ENCODE peak calls at places on chromosome 13, in ten cellular contexts. C is CD8-positive, alpha-beta T cell; E is HL-60; F is breast epithelium; W is Peyer's patch; H is MM.1S; P is CD4-positive, CD25-positive, alpha-beta regulatory T cell; O is effector memory CD4-positive, alpha-beta T cell; B is tibial nerve; K is aorta. I is an unnamed sample.

GRCh38 chr13:109918179-109918651 is 131.8 kb upstream of the IRS2 start:
- DNase-seq in C (no peak), E (no peak), F (no peak), W (no peak), H (no peak), P (no peak), O (no peak), B (no peak), K (peak), I (no peak)

GRCh38 chr13:72536668-72537399 is 190.6 kb downstream of the MZT1 start:
- DNase-seq in C (no peak), E (no peak), F (no peak), W (no peak), H (no peak), P (no peak), O (no peak), B (no peak), K (no peak), I (no peak)

GRCh38 chr13:65932587-65933239 is 1297.4 kb downstream of the PCDH9 start:
- DNase-seq in C (no peak), E (no peak), F (no peak), W (no peak), H (no peak), P (no peak), O (no peak), B (no peak), K (no peak), I (no peak)

GRCh38 chr13:112842343-112842856 is 126.6 kb upstream of the MCF2L start:
- DNase-seq in C (no peak), E (no peak), F (no peak), W (no peak), H (peak), P (peak), O (no peak), B (peak), K (no peak), I (peak)

GRCh38 chr13:74134777-74135305 is 637 bp upstream of the KLF12 start:
- DNase-seq in C (peak), E (no peak), F (no peak), W (peak), H (peak), P (peak), O (peak), B (no peak), K (peak), I (peak)

GRCh38 chr13:112887557-112887991 is 81.4 kb upstream of the MCF2L start:
- DNase-seq in C (no peak), E (no peak), F (no peak), W (no peak), H (no peak), P (no peak), O (no peak), B (no peak), K (peak), I (no peak)

GRCh38 chr13:59166174-59166573 is 997.6 kb downstream of the DIAPH3 start:
- DNase-seq in C (no peak), E (no peak), F (no peak), W (no peak), H (no peak), P (no peak), O (no peak), B (no peak), K (no peak), I (no peak)

GRCh38 chr13:27022571-27023311 is 148.9 kb downstream of the USP12 start:
- DNase-seq in C (no peak), E (no peak), F (no peak), W (no peak), H (no peak), P (no peak), O (no peak), B (no peak), K (no peak), I (no peak)

GRCh38 chr13:43785681-43786471 is 896 bp downstream of the ENOX1 start:
- DNase-seq in C (no peak), E (peak), F (peak), W (peak), H (peak), P (peak), O (no peak), B (peak), K (peak), I (peak)

GRCh38 chr13:34678154-34678553 is 263.9 kb upstream of the NBEA start:
- DNase-seq in C (no peak), E (no peak), F (no peak), W (no peak), H (no peak), P (no peak), O (no peak), B (no peak), K (no peak), I (no peak)

GRCh38 chr13:27053235-27053884 is 118.3 kb downstream of the USP12 start:
- DNase-seq in C (no peak), E (no peak), F (no peak), W (no peak), H (no peak), P (no peak), O (no peak), B (no peak), K (no peak), I (no peak)

GRCh38 chr13:53342623-53343022 is 314.0 kb downstream of the OLFM4 start:
- DNase-seq in C (no peak), E (no peak), F (no peak), W (no peak), H (no peak), P (no peak), O (no peak), B (no peak), K (no peak), I (no peak)

GRCh38 chr13:76894401-76895110 is 8.4 kb upstream of the KCTD12 start:
- DNase-seq in C (no peak), E (no peak), F (no peak), W (no peak), H (peak), P (peak), O (no peak), B (no peak), K (peak), I (no peak)

GRCh38 chr13:100298691-100299090 is 209.8 kb downstream of the PCCA start:
- DNase-seq in C (no peak), E (no peak), F (no peak), W (no peak), H (no peak), P (no peak), O (no peak), B (no peak), K (no peak), I (no peak)

DNA sequence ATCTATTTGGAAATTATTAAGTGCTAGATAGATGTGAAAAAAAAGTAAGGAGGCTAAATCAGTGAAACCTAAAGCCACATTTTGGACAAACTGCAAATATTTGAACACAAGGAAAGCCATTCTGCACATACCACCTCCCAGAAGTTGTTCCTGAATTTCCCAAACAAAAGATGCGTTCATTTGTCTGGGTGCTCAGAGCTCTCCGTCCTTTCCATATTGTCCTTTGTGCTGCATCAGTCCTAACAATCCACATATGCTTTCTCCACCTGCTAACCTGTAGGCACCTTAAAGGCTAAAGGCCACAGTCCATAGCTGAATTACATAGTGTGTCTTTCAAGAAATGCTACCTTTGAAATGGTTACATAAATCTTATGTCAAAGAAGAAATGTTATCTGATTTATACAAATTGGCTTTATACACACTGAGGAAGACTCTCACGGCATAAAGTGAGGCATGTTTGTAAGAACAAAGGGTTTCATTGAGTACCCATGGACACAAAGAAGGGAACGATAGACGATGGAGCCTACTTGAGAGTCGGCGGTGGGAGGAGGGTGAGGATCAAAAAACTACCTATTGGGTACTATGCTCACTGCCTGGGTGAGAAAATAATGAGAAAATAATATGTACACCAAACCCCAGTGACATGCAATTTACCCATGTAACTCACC is 182.0 kb downstream of the RGCC start:
- DNase-seq in C (no peak), E (no peak), F (no peak), W (no peak), H (no peak), P (no peak), O (no peak), B (no peak), K (no peak), I (no peak)
- H3K27ac ChIP-seq in C (no peak), E (no peak), F (peak), W (no peak), H (no peak), P (no peak), O (no peak), B (peak), K (no peak), I (peak)

DNA sequence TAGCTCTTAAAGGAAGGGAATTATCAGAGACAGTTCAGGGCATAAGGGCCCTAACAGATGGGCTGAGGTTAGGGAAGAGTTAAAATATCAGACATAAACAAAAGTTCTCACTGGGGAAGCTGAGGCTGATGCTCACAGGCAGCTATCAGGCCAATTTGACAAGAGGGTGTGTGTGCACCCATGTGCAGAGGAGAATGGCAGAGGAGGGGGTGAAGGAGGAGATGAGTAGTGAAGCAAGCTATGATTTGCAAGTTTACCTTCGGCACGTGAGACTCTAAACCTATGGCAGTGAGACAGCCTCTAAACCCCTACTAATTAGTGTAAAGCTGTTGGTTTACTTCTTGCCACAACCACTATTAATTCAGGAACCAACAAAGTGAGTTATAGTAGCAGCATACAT is 99.5 kb upstream of the HTR2A start:
- DNase-seq in C (no peak), E (no peak), F (no peak), W (no peak), H (no peak), P (no peak), O (no peak), B (no peak), K (no peak), I (no peak)
- H3K4me3 ChIP-seq in C (no peak), E (no peak), F (no peak), W (no peak), H (no peak), P (no peak), O (no peak), B (no peak), K (no peak), I (no peak)

GRCh38 chr13:97258801-97259200 is 36.7 kb downstream of the MBNL2 start:
- DNase-seq in C (no peak), E (no peak), F (no peak), W (no peak), H (no peak), P (no peak), O (no peak), B (no peak), K (no peak), I (no peak)
- H3K27ac ChIP-seq in C (no peak), E (no peak), F (peak), W (peak), H (peak), P (no peak), O (no peak), B (peak), K (peak), I (peak)

GRCh38 chr13:25046274-25046984 is 49.5 kb upstream of the PABPC3 start:
- DNase-seq in C (no peak), E (no peak), F (no peak), W (no peak), H (no peak), P (no peak), O (no peak), B (no peak), K (no peak), I (no peak)
- H3K4me3 ChIP-seq in C (no peak), E (no peak), F (peak), W (no peak), H (no peak), P (no peak), O (no peak), B (peak), K (peak), I (peak)